ENCODE peak calls at places on chromosomes 7 and 10, in five cellular contexts. I is CD8-positive, alpha-beta memory T cell; F is heart right ventricle; T is cardiac muscle cell; B is hepatocyte. M is an unnamed sample.

GRCh38 chr7:3991771-3992231 is 690.3 kb upstream of the FOXK1 start:
- DNase-seq in I (no peak), F (no peak), T (no peak), B (no peak), M (no peak)

GRCh38 chr7:12951397-12951801 is 264.0 kb downstream of the ARL4A start:
- DNase-seq in I (no peak), F (no peak), T (peak), B (no peak), M (peak)

GRCh38 chr10:60681103-60681502 is 97.2 kb upstream of the CDK1 start:
- DNase-seq in I (no peak), F (no peak), T (no peak), B (no peak), M (no peak)

GRCh38 chr10:110903280-110904278 is 15.4 kb downstream of the BBIP1 start:
- DNase-seq in I (no peak), F (no peak), T (no peak), B (no peak), M (peak)

GRCh38 chr7:144513332-144513731 is 109.8 kb upstream of the NOBOX start:
- DNase-seq in I (no peak), F (no peak), T (peak), B (peak), M (peak)

GRCh38 chr10:6558759-6559429 is 21.2 kb downstream of the PRKCQ start:
- DNase-seq in I (peak), F (no peak), T (no peak), B (no peak), M (no peak)

GRCh38 chr7:133961724-133962123 is 165.4 kb upstream of the LRGUK start:
- DNase-seq in I (no peak), F (no peak), T (no peak), B (no peak), M (no peak)

GRCh38 chr7:114885836-114886235 is 36.1 kb upstream of the MDFIC start:
- DNase-seq in I (no peak), F (no peak), T (no peak), B (no peak), M (peak)

GRCh38 chr7:158987691-158988090 is 131.3 kb downstream of the DYNC2I1 start:
- DNase-seq in I (no peak), F (no peak), T (no peak), B (no peak), M (no peak)

GRCh38 chr7:137754076-137754851 is 92.5 kb downstream of the DGKI start:
- DNase-seq in I (no peak), F (no peak), T (no peak), B (no peak), M (no peak)

GRCh38 chr10:33703897-33704825 is 369.7 kb upstream of the NRP1 start:
- DNase-seq in I (no peak), F (no peak), T (peak), B (no peak), M (peak)

GRCh38 chr10:43410345-43410744 is 1.4 kb upstream of the HNRNPF start:
- DNase-seq in I (no peak), F (no peak), T (no peak), B (no peak), M (no peak)

GRCh38 chr10:68208424-68209042 is 23.4 kb downstream of the ATOH7 start:
- DNase-seq in I (no peak), F (no peak), T (peak), B (peak), M (peak)

GRCh38 chr10:49298990-49299815 is at the start of gene C10orf71:
- DNase-seq in I (no peak), F (no peak), T (peak), B (no peak), M (no peak)

GRCh38 chr10:132535065-132535651 is 2.4 kb upstream of the INPP5A start:
- DNase-seq in I (peak), F (no peak), T (no peak), B (no peak), M (no peak)

GRCh38 chr7:139396323-139396951 is 36.7 kb downstream of the LUC7L2 start:
- DNase-seq in I (no peak), F (no peak), T (no peak), B (no peak), M (no peak)

GRCh38 chr7:115136796-115137443 is 215.0 kb downstream of the MDFIC start:
- DNase-seq in I (no peak), F (no peak), T (no peak), B (no peak), M (peak)

DNA sequence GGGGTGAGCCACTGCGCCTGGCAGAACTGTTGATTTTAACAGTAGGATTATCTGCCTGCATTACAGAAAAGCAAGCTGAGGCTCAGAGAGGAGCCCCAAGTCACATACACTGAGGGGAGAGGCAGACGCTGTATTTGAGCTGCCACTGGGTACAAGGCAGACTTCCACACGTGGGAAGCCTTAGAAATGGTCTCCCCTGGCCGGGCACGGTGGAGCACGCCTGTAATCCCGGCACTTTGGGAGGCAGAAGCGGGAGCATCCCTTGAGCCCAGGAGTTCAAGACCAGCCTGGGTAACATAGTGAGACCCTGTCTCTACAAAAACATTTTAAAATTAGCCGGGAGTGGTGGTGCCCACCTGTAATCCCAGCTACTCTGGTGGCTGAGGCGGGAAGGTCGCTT is 902 bp upstream of the FZD9 start:
- DNase-seq in I (no peak), F (no peak), T (no peak), B (no peak), M (no peak)
- H3K4me3 ChIP-seq in I (no peak), F (no peak), T (no peak), B (no peak), M (no peak)

GRCh38 chr7:100582650-100583049 is 3.3 kb downstream of the LRCH4 start:
- DNase-seq in I (no peak), F (no peak), T (no peak), B (no peak), M (no peak)

GRCh38 chr7:100582041-100582579 is 3.8 kb downstream of the LRCH4 start:
- DNase-seq in I (no peak), F (no peak), T (no peak), B (no peak), M (no peak)

GRCh38 chr7:100584677-100585510 is 1.0 kb downstream of the LRCH4 start:
- DNase-seq in I (no peak), F (no peak), T (peak), B (peak), M (peak)

GRCh38 chr7:100584046-100584676 is 1.8 kb downstream of the LRCH4 start:
- DNase-seq in I (no peak), F (no peak), T (peak), B (peak), M (no peak)

GRCh38 chr7:100583132-100584045 is 2.5 kb downstream of the LRCH4 start:
- DNase-seq in I (peak), F (peak), T (peak), B (peak), M (peak)
- H3K4me3 ChIP-seq in I (peak), F (peak), T (no peak), B (peak), M (peak)

DNA sequence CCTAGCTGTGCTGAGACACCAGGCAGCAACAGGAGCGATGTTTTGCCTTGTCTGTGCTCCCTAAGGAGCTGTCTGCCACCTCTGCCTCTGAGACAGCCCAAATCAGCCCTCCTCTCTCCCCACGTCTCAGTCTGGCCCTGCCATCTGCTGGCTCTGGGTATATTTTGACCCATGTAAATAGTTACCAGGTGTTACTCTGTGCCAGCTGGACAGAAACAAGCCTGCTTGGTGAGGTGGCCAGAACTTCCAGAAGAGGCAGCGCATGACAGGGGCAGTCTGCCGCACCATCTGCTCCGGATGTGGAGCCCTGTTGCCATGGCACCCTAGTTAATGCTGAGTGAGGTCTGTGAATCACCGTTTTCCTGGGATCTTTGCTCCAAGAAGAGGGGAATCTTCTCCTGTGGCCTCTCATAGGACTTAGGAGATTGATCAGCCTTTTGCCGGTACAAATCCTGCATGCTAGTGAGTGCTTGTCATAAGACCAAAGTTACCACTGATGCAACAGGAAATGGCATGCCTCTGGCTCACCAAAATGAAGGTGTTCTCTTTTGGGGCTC is 31.8 kb downstream of the GSTO2 start:
- DNase-seq in I (no peak), F (peak), T (peak), B (peak), M (peak)
- H3K4me3 ChIP-seq in I (peak), F (no peak), T (no peak), B (no peak), M (peak)

GRCh38 chr7:50308301-50309129 is 4.0 kb downstream of the IKZF1 start:
- DNase-seq in I (no peak), F (no peak), T (no peak), B (no peak), M (no peak)
- H3K4me3 ChIP-seq in I (peak), F (peak), T (no peak), B (no peak), M (no peak)